ENCODE peak calls at places on chromosomes 12 and 14, in seven cellular contexts. P, T, I, O, Y, N and U are unnamed samples.

GRCh38 chr14:49679271-49679670 is 8.7 kb downstream of the POLE2 start:
- DNase-seq in O (no peak), Y (no peak), I (peak; percentile 81), T (no peak), N (no peak), P (no peak), U (no peak)

GRCh38 chr14:57492859-57493258 is 798 bp downstream of the CCDC198 start:
- DNase-seq in T (no peak), Y (peak; percentile 22), N (no peak), O (no peak), P (no peak), I (peak; percentile 73), U (no peak)

GRCh38 chr14:52269100-52269499 is 1.6 kb downstream of the PTGDR start:
- DNase-seq in Y (no peak), T (no peak), N (no peak), I (no peak), O (no peak), P (no peak), U (no peak)

GRCh38 chr14:65846469-65846868 is 433.9 kb downstream of the FUT8 start:
- DNase-seq in Y (no peak), P (no peak), N (no peak), I (no peak), T (no peak), O (no peak), U (no peak)

GRCh38 chr12:56257491-56258067 is 605 bp downstream of the ANKRD52 start:
- DNase-seq in Y (peak; percentile 36), N (no peak), T (no peak), O (no peak), I (peak; percentile 53), P (no peak), U (no peak)

GRCh38 chr14:77007975-77008421 is 20.5 kb downstream of the IRF2BPL start:
- DNase-seq in Y (no peak), I (peak; percentile 93), T (no peak), O (peak; percentile 89), N (no peak), P (peak; percentile 75), U (no peak)

GRCh38 chr14:92733007-92733406 is 15.4 kb downstream of the LGMN start:
- DNase-seq in Y (no peak), N (no peak), I (no peak), O (no peak), P (no peak), T (no peak), U (no peak)

GRCh38 chr12:105721915-105722314 is 391.4 kb downstream of the C12orf75 start:
- DNase-seq in P (no peak), Y (no peak), T (no peak), I (no peak), N (no peak), O (no peak), U (no peak)

GRCh38 chr12:116708826-116709756 is 28.8 kb downstream of the SPRING1 start:
- DNase-seq in O (no peak), P (peak; percentile 40), I (peak; percentile 86), T (peak; percentile 61), N (no peak), Y (peak; percentile 25), U (peak; percentile 49)

DNA sequence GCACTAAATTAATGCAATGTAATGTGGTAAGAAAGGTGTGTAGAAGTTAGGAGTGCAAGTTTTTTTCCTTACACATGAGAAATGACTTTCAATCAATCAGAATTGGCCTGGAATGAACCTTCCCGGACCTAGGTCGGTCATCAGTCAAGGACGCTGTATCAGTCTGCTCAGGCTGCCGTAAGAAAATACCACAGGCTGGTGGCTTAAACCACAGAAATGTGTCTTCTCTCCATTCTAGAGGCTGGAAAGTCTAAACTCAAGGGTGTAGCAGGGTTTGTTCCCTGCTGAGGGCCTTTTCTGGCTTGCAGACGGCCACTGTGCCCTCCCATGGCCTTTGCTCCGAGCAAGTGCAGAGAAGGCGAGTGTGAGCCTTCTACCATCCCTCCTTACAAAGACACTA is 86.6 kb upstream of the DYNC1H1 start:
- DNase-seq in I (no peak), Y (no peak), O (no peak), T (no peak), P (no peak), N (peak; percentile 81), U (no peak)
- H3K4me3 ChIP-seq in I (no peak overlapping the region), Y (no peak overlapping the region), O (no peak overlapping the region), T (no peak overlapping the region), P (no peak overlapping the region), N (no peak overlapping the region), U (no peak overlapping the region)

GRCh38 chr12:53967451-53968059 is 5.4 kb upstream of the HOXC11 start:
- DNase-seq in T (no peak), O (no peak), Y (no peak), I (no peak), N (no peak), P (no peak), U (peak; percentile 62)
- H3K27me3 ChIP-seq in T (no peaks in the 10 kb centered on the region), O (peaks cover 100% of the 10 kb centered on the region), Y (peaks cover 99% of the 10 kb centered on the region), I (no peaks in the 10 kb centered on the region), N (peaks cover 4% of the 10 kb centered on the region), P (no peaks in the 10 kb centered on the region), U (no peaks in the 10 kb centered on the region)

DNA sequence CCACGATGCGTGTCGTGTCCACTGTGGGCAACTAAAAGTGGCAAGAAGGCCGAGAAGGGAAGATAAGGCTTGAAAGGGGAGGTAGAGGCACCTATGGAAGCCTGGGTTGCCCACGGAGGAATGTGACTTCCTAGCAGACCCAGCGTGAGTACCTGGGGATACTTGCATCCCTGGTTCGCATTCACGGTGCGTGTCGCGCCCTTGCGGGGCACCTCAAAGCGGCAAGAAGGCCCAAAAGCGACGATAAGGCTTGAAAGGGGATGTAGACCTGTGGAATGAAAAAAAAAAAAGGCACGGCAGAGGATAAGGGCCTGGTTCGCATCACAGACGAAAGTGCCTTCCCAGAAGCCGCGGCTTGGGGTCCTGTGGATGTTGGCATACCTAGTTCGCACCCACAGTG is 282.9 kb downstream of the ALG10 start:
- DNase-seq in N (no peak), P (no peak), Y (no peak), T (no peak), O (no peak), I (no peak), U (no peak)
- H3K9me3 ChIP-seq in N (no peaks in the 10 kb centered on the region), P (no peaks in the 10 kb centered on the region), Y (no peaks in the 10 kb centered on the region), T (no peaks in the 10 kb centered on the region), O (peaks cover 10% of the 10 kb centered on the region), I (no peaks in the 10 kb centered on the region), U (peaks cover 10% of the 10 kb centered on the region)

DNA sequence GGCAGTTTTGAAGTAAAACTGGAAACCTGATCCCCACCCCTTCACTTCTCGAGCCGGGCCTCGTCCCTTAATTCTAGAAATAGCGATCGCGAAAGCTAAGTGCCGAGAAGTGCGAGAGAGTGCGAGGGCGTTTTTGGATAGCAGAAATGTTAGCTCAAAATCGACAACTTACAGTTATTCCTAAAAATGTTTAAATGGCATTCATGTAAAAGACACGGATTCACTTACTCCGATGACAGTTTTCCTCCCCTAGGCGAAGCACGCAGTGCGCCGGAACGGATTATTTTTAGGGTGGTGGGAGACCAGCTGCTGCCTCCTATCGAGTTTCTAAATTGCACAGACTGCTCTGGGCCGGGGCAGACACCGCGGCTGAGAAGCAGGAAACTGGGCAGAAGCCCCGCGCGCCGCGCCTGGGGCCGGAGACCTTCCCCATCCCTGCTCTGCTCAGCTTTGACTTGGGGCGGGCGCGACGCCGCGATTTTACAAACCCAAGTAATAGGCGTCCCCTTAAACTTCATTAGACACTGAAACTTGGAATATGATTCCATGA is at the start of gene ABCC9:
- DNase-seq in N (no peak), O (peak; percentile 51), P (peak; percentile 60), T (no peak), Y (no peak), I (no peak), U (no peak)
- H3K4me3 ChIP-seq in N (peak within 1 kb of the TSS; percentile 47), O (peak within 1 kb of the TSS; percentile 54), P (peak within 1 kb of the TSS; percentile 70), T (peak within 1 kb of the TSS; percentile 2), Y (no peak within 1 kb of the TSS), I (no peak within 1 kb of the TSS), U (no peak within 1 kb of the TSS)

GRCh38 chr14:100571837-100572236 is 15.4 kb downstream of the BEGAIN start:
- DNase-seq in I (no peak), Y (no peak), N (no peak), T (no peak), O (no peak), P (no peak), U (no peak)

GRCh38 chr14:100574642-100575031 is 12.6 kb downstream of the BEGAIN start:
- DNase-seq in Y (no peak), T (no peak), P (no peak), O (no peak), I (no peak), N (no peak), U (no peak)

GRCh38 chr14:100575266-100575995 is 11.8 kb downstream of the BEGAIN start:
- DNase-seq in O (no peak), T (no peak), I (no peak), N (no peak), Y (no peak), P (no peak), U (no peak)

GRCh38 chr14:100573757-100574641 is 13.2 kb downstream of the BEGAIN start:
- DNase-seq in N (no peak), Y (no peak), P (no peak), I (no peak), T (no peak), O (no peak), U (no peak)

DNA sequence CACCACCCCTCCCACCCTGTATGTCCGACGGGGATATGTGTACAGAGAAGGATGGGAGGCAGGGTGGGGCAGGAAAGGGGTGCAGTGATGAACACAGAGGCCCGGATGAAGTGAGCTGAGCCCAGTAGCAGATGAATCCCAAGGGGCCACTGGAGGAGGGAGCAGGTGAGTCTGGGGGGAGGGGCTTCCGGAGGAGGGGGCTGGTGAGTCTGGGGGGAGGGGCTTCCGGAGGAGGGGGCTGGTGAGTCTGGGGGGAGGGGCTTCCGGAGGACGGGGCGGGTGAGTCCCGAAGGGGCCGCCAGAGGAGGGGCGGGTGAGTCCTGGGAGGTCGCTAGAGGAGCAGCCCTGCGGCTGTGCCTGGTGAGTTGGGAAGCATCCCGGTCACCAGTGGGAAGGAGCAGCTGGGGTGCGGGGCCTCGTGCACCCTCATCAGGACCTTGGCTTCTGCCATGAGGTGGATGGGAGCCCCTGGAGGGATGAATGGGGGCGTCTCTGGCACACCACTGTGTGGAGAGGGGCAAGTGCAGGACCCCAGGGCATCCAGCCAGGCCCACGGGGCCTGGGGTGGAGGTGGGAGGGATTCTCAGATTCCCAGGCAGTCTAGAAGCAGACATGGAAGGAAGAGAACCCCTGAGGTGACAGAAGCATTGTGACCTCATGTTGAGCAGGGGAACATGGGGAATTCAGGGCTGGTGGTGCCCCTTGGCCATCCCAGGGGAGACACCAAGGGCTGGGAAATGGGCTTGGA is 14.0 kb downstream of the BEGAIN start:
- DNase-seq in O (no peak), N (no peak), I (no peak), Y (no peak), P (no peak), T (no peak), U (no peak)
- H3K27me3 ChIP-seq in O (peaks cover 57% of the 10 kb centered on the region), N (peaks cover 9% of the 10 kb centered on the region), I (peaks cover 15% of the 10 kb centered on the region), Y (peaks cover 92% of the 10 kb centered on the region), P (peaks cover 3% of the 10 kb centered on the region), T (no peaks in the 10 kb centered on the region), U (peaks cover 27% of the 10 kb centered on the region)

DNA sequence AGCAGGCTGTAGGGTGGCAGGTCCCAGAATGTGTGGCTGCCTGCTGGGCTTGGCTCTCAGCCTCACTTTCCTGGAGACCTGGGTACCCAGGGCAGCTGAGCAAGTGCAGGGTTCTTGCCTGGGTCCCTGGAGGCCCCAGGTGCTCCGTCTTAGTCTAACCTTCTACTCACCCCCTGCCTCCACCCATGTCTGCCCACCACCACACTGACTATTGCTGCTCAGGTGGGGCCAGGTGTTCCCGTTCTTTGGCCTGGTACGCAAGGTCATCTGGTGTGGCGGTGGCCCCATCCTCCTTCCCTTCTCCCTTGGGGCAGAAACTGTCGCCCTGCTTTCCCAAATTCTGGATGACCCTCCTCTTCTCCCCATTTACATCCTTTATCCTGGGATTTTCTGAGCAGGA is 319.9 kb downstream of the TMEM121 start:
- DNase-seq in Y (no peak), I (no peak), O (no peak), T (no peak), N (no peak), P (peak; percentile 7), U (no peak)
- H3K9me3 ChIP-seq in Y (no peaks in the 10 kb centered on the region), I (no peaks in the 10 kb centered on the region), O (no peaks in the 10 kb centered on the region), T (no peaks in the 10 kb centered on the region), N (no peaks in the 10 kb centered on the region), P (no peaks in the 10 kb centered on the region), U (no peaks in the 10 kb centered on the region)